ENCODE peak calls at places on chromosomes 11 and 22, in six cellular contexts. I, E, W, P, B and Y are unnamed samples.

GRCh38 chr22:28768701-28769393 is 3.6 kb upstream of the CCDC117 start:
- DNase-seq in I (no peak), E (no peak), W (no peak), P (no peak), B (no peak), Y (no peak)

GRCh38 chr11:506238-506949 is 648 bp downstream of the RNH1 start:
- DNase-seq in I (peak), E (peak), W (peak), P (peak), B (peak), Y (peak)

GRCh38 chr11:33735426-33736147 is 636 bp downstream of the CD59 start:
- DNase-seq in I (no peak), E (peak), W (no peak), P (peak), B (no peak), Y (peak)

GRCh38 chr11:28176231-28176853 is 68.2 kb downstream of the METTL15 start:
- DNase-seq in I (no peak), E (no peak), W (no peak), P (no peak), B (no peak), Y (no peak)

GRCh38 chr11:65071907-65072630 is 11.8 kb downstream of the CDCA5 start:
- DNase-seq in I (no peak), E (peak), W (no peak), P (peak), B (no peak), Y (peak)

GRCh38 chr11:57387284-57388030 is 3.0 kb downstream of the PRG2 start:
- DNase-seq in I (no peak), E (no peak), W (no peak), P (no peak), B (no peak), Y (no peak)

GRCh38 chr11:119374632-119375394 is 6.7 kb downstream of the USP2 start:
- DNase-seq in I (no peak), E (no peak), W (no peak), P (no peak), B (peak), Y (no peak)

GRCh38 chr11:289145-289705 is 299 bp downstream of the PGGHG start:
- DNase-seq in I (no peak), E (no peak), W (no peak), P (no peak), B (peak), Y (no peak)

GRCh38 chr11:94149435-94149834 is 20.8 kb downstream of the PANX1 start:
- DNase-seq in I (no peak), E (no peak), W (no peak), P (no peak), B (no peak), Y (no peak)

GRCh38 chr11:12220305-12220704 is 109.9 kb downstream of the MICAL2 start:
- DNase-seq in I (no peak), E (no peak), W (no peak), P (no peak), B (peak), Y (no peak)

GRCh38 chr11:55707029-55707428 is 45.0 kb downstream of the OR4C6 start:
- DNase-seq in I (peak), E (peak), W (no peak), P (peak), B (no peak), Y (peak)
- TF ChIP-seq CTCF in I (peak), E (peak), W (peak), P (peak), B (no peak), Y (peak)

GRCh38 chr22:30680998-30681770 is 13.5 kb upstream of the OSBP2 start:
- DNase-seq in I (no peak), E (no peak), W (no peak), P (no peak), B (peak), Y (no peak)
- TF ChIP-seq CTCF in I (no peak), E (no peak), W (no peak), P (no peak), B (no peak), Y (no peak)

DNA sequence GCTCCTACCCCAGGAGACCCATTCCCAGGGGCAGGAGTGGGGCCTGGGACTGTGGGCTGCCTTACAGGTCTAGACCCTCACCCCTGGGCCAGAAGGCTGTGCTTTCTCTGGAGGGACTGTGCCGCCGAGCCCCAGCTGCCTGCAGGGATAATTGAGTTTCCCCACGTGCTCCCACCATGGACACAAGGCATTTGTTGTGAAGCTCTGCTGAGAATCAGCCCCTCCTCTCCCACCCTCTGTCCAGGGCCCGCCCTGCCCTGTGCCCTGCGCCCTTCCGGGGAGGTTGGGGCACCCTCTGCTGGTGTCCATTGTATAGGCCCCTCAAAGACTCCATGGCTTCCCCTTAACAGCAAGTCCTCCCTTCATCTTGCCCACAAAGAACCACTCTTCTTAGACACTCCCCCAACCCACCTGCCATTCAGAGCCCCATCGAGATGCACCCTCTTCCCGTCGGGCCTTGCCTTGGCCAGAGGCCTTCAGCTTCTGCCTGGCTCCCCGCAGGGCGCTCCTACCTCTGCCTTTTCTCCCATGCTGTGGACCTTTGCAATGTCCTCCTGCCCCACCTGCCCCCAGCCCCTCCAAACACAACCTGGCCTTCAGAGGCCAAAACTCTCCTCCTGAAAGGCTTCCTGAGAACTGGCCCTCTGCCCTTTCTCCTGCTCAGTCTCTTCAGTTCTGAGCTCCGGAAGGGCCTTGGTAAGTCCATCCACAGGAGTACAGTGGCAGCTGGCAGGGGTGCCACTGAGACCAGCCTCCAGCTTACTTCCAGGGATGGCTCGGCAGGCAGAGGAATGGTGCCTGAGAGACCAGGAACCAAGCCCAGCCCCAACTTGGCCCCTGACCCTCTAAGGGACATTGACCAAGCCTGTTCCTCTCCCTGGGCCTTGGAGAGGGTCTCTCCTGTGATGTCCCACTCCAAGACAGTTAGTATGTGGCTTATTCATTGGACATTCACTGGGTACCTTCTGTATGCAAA is 22.4 kb downstream of the DUSP8 start:
- DNase-seq in I (no peak), E (no peak), W (no peak), P (no peak), B (no peak), Y (no peak)
- TF ChIP-seq CTCF in I (no peak), E (peak), W (no peak), P (no peak), B (no peak), Y (peak)

GRCh38 chr11:35798983-35799382 is 136.4 kb downstream of the TRIM44 start:
- DNase-seq in I (no peak), E (no peak), W (no peak), P (no peak), B (no peak), Y (no peak)

GRCh38 chr11:35800970-35801953 is 138.7 kb downstream of the TRIM44 start:
- DNase-seq in I (no peak), E (peak), W (no peak), P (no peak), B (no peak), Y (peak)

GRCh38 chr11:35802221-35802620 is 139.6 kb downstream of the TRIM44 start:
- DNase-seq in I (no peak), E (no peak), W (no peak), P (no peak), B (no peak), Y (no peak)

GRCh38 chr11:35798423-35798822 is 135.8 kb downstream of the TRIM44 start:
- DNase-seq in I (no peak), E (no peak), W (no peak), P (no peak), B (no peak), Y (no peak)

GRCh38 chr11:35799655-35800054 is 137.1 kb downstream of the TRIM44 start:
- DNase-seq in I (no peak), E (no peak), W (no peak), P (no peak), B (no peak), Y (no peak)
- TF ChIP-seq CTCF in I (no peak), E (no peak), W (peak), P (no peak), B (no peak), Y (no peak)

GRCh38 chr22:44335903-44336803 is 23.4 kb upstream of the SHISAL1 start:
- DNase-seq in I (peak), E (no peak), W (no peak), P (peak), B (no peak), Y (no peak)
- TF ChIP-seq CTCF in I (no peak), E (peak), W (no peak), P (no peak), B (no peak), Y (peak)